ENCODE peak calls at places on chromosomes 16 and 17, in eight cellular contexts. J is IMR-90; T is AG10803; Y is activated CD4-positive, alpha-beta T cell treated with anti-CD3 and anti-CD28 coated beads for 48 hours; L is NCI-H187; Z is astrocyte of the hippocampus; X is thyroid gland; M is ELR. C is an unnamed sample.
A peak's percentile ranks its signal among the peaks of the same experiment; 100 is the strongest.

GRCh38 chr16:3690991-3691720 is 26.2 kb downstream of the TRAP1 start:
- DNase-seq in T (peak; percentile 72), M (peak; percentile 15), Y (no peak), X (no peak), J (no peak), L (no peak), Z (no peak), C (no peak)

GRCh38 chr16:17283022-17283421 is 187.7 kb downstream of the XYLT1 start:
- DNase-seq in T (no peak), Y (no peak), X (no peak), Z (no peak), M (no peak), L (no peak), J (no peak), C (no peak)

GRCh38 chr16:68590201-68590994 is 51.3 kb downstream of the ZFP90 start:
- DNase-seq in M (peak; percentile 75), Z (peak; percentile 88), T (peak; percentile 42), Y (peak; percentile 85), L (no peak), X (peak; percentile 73), J (peak; percentile 7), C (peak; percentile 17)

GRCh38 chr16:13923703-13924298 is 3.8 kb downstream of the ERCC4 start:
- DNase-seq in T (peak; percentile 65), X (no peak), Y (no peak), Z (peak; percentile 75), M (peak; percentile 66), L (no peak), J (peak; percentile 67), C (no peak)

GRCh38 chr17:41107941-41108445 is 2.8 kb downstream of the KRTAP4-9 start:
- DNase-seq in T (peak; percentile 34), L (no peak), Z (no peak), J (peak; percentile 29), M (no peak), Y (no peak), X (no peak), C (no peak)

GRCh38 chr17:9242983-9243382 is 221.7 kb downstream of the NTN1 start:
- DNase-seq in Z (no peak), L (no peak), X (no peak), T (no peak), J (no peak), Y (no peak), M (no peak), C (no peak)

GRCh38 chr17:45747907-45748306 is 36.2 kb upstream of the CRHR1 start:
- DNase-seq in M (no peak), T (no peak), L (no peak), J (no peak), Y (no peak), Z (no peak), X (no peak), C (no peak)

GRCh38 chr17:20012137-20012536 is 3.0 kb downstream of the SPECC1 start:
- DNase-seq in Y (no peak), M (no peak), J (no peak), X (no peak), Z (no peak), T (no peak), L (no peak), C (no peak)

GRCh38 chr17:17118399-17118798 is 76.1 kb downstream of the MPRIP start:
- DNase-seq in T (no peak), M (no peak), X (no peak), J (no peak), Z (no peak), Y (no peak), L (no peak), C (no peak)

GRCh38 chr17:10328206-10328605 is 44.6 kb downstream of the MYH13 start:
- DNase-seq in Z (no peak), T (no peak), M (no peak), J (no peak), X (no peak), L (no peak), Y (no peak), C (no peak)

GRCh38 chr17:42408076-42408475 is 15.0 kb downstream of the CAVIN1 start:
- DNase-seq in X (no peak), L (no peak), M (no peak), T (no peak), Y (no peak), Z (no peak), J (no peak), C (no peak)

GRCh38 chr16:31177136-31177535 is 2.8 kb upstream of the FUS start:
- DNase-seq in J (peak; percentile 59), M (peak; percentile 61), L (peak; percentile 34), T (peak; percentile 43), Y (peak; percentile 66), X (no peak), Z (peak; percentile 90), C (peak; percentile 45)

GRCh38 chr17:47871048-47871447 is 20.1 kb upstream of the SP6 start:
- DNase-seq in X (no peak), J (no peak), L (no peak), Y (no peak), M (no peak), T (no peak), Z (no peak), C (no peak)

GRCh38 chr17:82687871-82688270 is 10.6 kb downstream of the RAB40B start:
- DNase-seq in X (no peak), L (no peak), Z (no peak), Y (no peak), M (no peak), J (no peak), T (no peak), C (no peak)

GRCh38 chr17:48630925-48631692 is 5.0 kb upstream of the HOXB9 start:
- DNase-seq in Z (no peak), T (no peak), X (no peak), L (no peak), J (no peak), M (no peak), Y (no peak), C (no peak)

GRCh38 chr17:45783593-45784292 is 377 bp upstream of the CRHR1 start:
- DNase-seq in Z (no peak), L (no peak), Y (peak; percentile 12), M (no peak), X (peak; percentile 32), T (no peak), J (no peak), C (no peak)

C was measured in NCI-H226.